ENCODE peak calls at places on chromosome 2, in six cellular contexts. M is mesothelial cell of epicardium; X is prostate gland; Z is CD4-positive, alpha-beta T cell; D is HFF-Myc; B is CD8-positive, alpha-beta T cell. P is an unnamed sample.

GRCh38 chr2:65240657-65241056 is 13.0 kb downstream of the ACTR2 start:
- DNase-seq in M (no peak), X (no peak), Z (no peak), D (no peak), B (no peak), P (no peak)

GRCh38 chr2:168432565-168433186 is 23.4 kb upstream of the CERS6 start:
- DNase-seq in M (no peak), X (no peak), Z (peak), D (no peak), B (no peak), P (no peak)

GRCh38 chr2:218679119-218679518 is 7.2 kb downstream of the STK36 start:
- DNase-seq in M (no peak), X (no peak), Z (no peak), D (no peak), B (no peak), P (no peak)

GRCh38 chr2:191999101-191999836 is 152.4 kb upstream of the CAVIN2 start:
- DNase-seq in M (no peak), X (no peak), Z (no peak), D (no peak), B (no peak), P (no peak)

GRCh38 chr2:159788218-159788617 is 9.8 kb downstream of the CD302 start:
- DNase-seq in M (no peak), X (peak), Z (no peak), D (no peak), B (no peak), P (no peak)

GRCh38 chr2:230627806-230628724 is 84.6 kb upstream of the CAB39 start:
- DNase-seq in M (no peak), X (no peak), Z (no peak), D (peak), B (no peak), P (no peak)

GRCh38 chr2:3406501-3406900 is 27.0 kb downstream of the TRAPPC12 start:
- DNase-seq in M (no peak), X (no peak), Z (no peak), D (no peak), B (no peak), P (no peak)

GRCh38 chr2:47040662-47041061 is 114.4 kb downstream of the STPG4 start:
- DNase-seq in M (no peak), X (no peak), Z (no peak), D (no peak), B (no peak), P (no peak)

GRCh38 chr2:59885536-59885935 is 667.9 kb downstream of the BCL11A start:
- DNase-seq in M (no peak), X (no peak), Z (no peak), D (no peak), B (no peak), P (no peak)

GRCh38 chr2:12607971-12608370 is 108.8 kb upstream of the TRIB2 start:
- DNase-seq in M (no peak), X (no peak), Z (no peak), D (no peak), B (no peak), P (no peak)

GRCh38 chr2:101036562-101036961 is 34.5 kb downstream of the RPL31 start:
- DNase-seq in M (no peak), X (no peak), Z (no peak), D (peak), B (no peak), P (peak)

GRCh38 chr2:230783101-230783500 is 70.5 kb downstream of the CAB39 start:
- DNase-seq in M (no peak), X (no peak), Z (no peak), D (no peak), B (no peak), P (no peak)

GRCh38 chr2:28666496-28667184 is 85.0 kb upstream of the PPP1CB start:
- DNase-seq in M (no peak), X (no peak), Z (no peak), D (no peak), B (no peak), P (no peak)

GRCh38 chr2:18690342-18690741 is 101.0 kb upstream of the NT5C1B start:
- DNase-seq in M (no peak), X (no peak), Z (no peak), D (no peak), B (no peak), P (no peak)

GRCh38 chr2:120289221-120289906 is 36.7 kb downstream of the RALB start:
- DNase-seq in M (no peak), X (no peak), Z (no peak), D (no peak), B (no peak), P (no peak)

GRCh38 chr2:237343993-237344392 is 70.0 kb downstream of the COL6A3 start:
- DNase-seq in M (no peak), X (no peak), Z (no peak), D (no peak), B (no peak), P (no peak)

GRCh38 chr2:96873651-96874096 is 3.8 kb upstream of the SEMA4C start:
- DNase-seq in M (no peak), X (no peak), Z (no peak), D (no peak), B (no peak), P (no peak)

GRCh38 chr2:146624429-146624828 is 1220.4 kb upstream of the ACVR2A start:
- DNase-seq in M (no peak), X (no peak), Z (no peak), D (no peak), B (no peak), P (no peak)

GRCh38 chr2:236365258-236366048 is 101.2 kb upstream of the ASB18 start:
- DNase-seq in M (no peak), X (no peak), Z (no peak), D (no peak), B (no peak), P (no peak)

DNA sequence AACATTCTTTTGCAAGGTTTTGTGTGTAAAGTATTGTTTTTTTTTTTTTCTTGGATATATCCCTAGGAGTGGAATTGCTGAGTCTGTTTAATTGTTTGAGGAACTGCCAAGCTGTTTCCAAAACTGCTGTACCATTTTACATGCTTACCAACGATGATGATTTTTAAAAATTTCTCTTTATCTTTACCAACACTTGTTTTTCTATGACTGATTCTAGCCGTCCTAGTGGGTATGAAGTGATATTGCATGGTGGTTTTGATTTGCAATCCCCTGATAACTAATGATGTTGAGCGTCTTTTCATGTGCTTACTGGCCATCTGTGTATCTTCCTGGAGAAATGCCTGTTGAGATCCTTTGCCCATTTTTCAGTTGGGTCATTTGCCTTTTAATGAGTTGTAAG is 8.8 kb upstream of the AOX1 start:
- DNase-seq in M (no peak), X (no peak), Z (no peak), D (no peak), B (no peak), P (no peak)
- TF ChIP-seq CTCF in M (no peak), X (no peak), Z (no peak), D (no peak), B (no peak), P (no peak)

DNA sequence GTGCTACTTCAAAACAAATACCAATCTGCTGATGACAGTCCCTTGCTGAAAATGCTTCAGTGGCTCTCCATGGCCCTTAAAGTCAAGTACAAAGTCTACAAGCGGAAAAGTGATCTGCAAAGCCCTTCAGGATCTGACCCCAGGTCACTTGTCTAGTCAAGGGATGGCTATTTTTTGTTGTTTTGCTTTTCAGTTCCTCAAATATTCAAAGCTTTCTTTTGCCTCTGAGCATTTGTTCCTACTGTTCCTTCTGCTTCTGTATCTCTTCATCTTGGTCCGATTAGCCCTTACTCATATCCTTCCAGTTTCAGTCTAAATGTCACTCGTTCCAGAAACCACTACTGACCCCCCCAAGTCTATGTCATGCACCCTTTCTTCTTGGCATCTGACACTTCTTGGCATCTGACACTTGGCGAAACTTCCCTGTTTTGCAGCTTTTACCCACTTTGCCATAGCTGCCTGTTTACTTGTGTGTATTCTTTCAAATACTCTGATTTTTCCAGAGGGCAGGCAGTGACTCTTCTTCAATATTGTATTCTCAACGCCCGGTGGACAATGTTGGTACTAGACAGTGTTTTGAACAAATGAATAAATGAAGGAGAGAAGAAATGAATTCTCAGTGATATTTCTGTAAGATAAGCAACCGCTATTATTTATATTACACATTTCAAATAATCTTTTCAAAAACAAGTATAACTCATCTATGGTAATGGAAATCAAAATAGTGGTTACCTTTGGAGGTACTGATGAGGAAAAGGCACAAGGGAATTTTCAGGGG is 175.9 kb upstream of the FN1 start:
- DNase-seq in M (no peak), X (no peak), Z (no peak), D (no peak), B (no peak), P (no peak)
- TF ChIP-seq CTCF in M (peak), X (no peak), Z (no peak), D (no peak), B (no peak), P (no peak)

GRCh38 chr2:160837416-160837815 is 322.8 kb upstream of the TANK start:
- DNase-seq in M (no peak), X (no peak), Z (no peak), D (no peak), B (no peak), P (no peak)

GRCh38 chr2:160838691-160839090 is 321.5 kb upstream of the TANK start:
- DNase-seq in M (no peak), X (no peak), Z (no peak), D (no peak), B (no peak), P (no peak)

GRCh38 chr2:160838100-160838499 is 322.1 kb upstream of the TANK start:
- DNase-seq in M (no peak), X (no peak), Z (no peak), D (no peak), B (no peak), P (no peak)

GRCh38 chr2:160835166-160835565 is 325.1 kb upstream of the TANK start:
- DNase-seq in M (no peak), X (no peak), Z (no peak), D (no peak), B (no peak), P (no peak)

GRCh38 chr2:160836755-160837154 is 323.5 kb upstream of the TANK start:
- DNase-seq in M (no peak), X (no peak), Z (no peak), D (peak), B (no peak), P (no peak)
- TF ChIP-seq CTCF in M (no peak), X (no peak), Z (no peak), D (no peak), B (no peak), P (no peak)

DNA sequence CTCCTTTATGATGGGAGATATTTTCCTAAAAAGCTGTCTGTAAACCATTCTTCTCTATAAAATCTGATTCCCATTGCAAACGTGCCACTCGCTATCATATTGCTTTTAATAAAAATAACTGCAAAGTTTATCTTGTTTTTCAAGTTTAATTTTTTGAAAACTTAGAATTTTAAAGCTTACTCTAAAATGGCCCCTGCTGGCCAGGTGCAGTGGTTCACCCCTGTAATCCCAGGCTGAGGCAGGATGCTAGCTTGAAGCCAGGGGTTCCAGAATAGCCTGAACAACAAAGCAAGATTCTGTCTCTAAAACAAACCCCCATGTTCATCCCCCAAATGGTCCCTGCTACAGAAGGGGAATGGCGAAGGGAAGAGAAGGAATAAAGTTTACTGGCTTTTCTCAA is 25.6 kb downstream of the CNRIP1 start:
- DNase-seq in M (no peak), X (no peak), Z (no peak), D (no peak), B (no peak), P (no peak)
- TF ChIP-seq CTCF in M (no peak), X (no peak), Z (no peak), D (no peak), B (no peak), P (no peak)

DNA sequence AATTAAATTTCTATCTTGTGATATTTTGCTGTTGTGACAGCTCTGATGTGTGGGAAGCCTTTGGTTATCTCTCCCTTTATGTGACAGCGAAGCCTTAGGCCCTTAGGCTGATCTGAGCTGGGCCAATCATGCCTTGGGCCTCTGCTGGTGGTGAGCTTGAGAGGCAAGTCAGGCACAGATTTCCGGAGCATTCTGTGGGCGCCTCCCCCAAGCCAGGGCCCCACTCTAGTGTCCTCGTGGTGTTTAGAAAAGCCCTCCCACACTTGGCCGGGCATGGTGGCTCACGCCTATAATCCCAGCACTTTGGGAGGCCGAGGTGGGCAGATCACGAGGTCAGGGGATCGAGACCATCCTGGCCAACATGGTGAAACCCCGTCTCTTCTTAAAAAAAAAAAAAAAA is 239.8 kb downstream of the SH3RF3 start:
- DNase-seq in M (no peak), X (no peak), Z (no peak), D (no peak), B (no peak), P (no peak)
- TF ChIP-seq CTCF in M (no peak), X (no peak), Z (no peak), D (no peak), B (no peak), P (no peak)

GRCh38 chr2:15591692-15592463 is at the start of gene DDX1:
- DNase-seq in M (peak), X (peak), Z (peak), D (peak), B (peak), P (peak)
- TF ChIP-seq CTCF in M (no peak), X (no peak), Z (no peak), D (no peak), B (no peak), P (no peak)

P was measured in GM10248.